ENCODE peak calls at places on chromosomes 5 and 9, in five cellular contexts. H is NCI-H748 treated with DMSO at 0.1 percent for 48 hours, F is NCI-H1694 treated with DMSO at 0.1 percent for 48 hours, O is AG09319, I is KBM-7. W is an unnamed sample.

GRCh38 chr5:128199104-128199503 is 115.5 kb downstream of the SLC12A2 start:
- DNase-seq in F (no peak), H (no peak), O (no peak), I (no peak), W (peak; percentile 35)

GRCh38 chr9:93268551-93269314 is 84.8 kb downstream of the WNK2 start:
- DNase-seq in I (no peak), O (no peak), F (no peak), H (peak; percentile 89), W (peak; percentile 12)

GRCh38 chr5:27020965-27021364 is 17.4 kb downstream of the CDH9 start:
- DNase-seq in I (no peak), O (no peak), H (peak; percentile 73), F (peak; percentile 76), W (no peak)

GRCh38 chr5:1771149-1772065 is 28.2 kb downstream of the MRPL36 start:
- DNase-seq in F (no peak), I (no peak), H (peak; percentile 47), O (no peak), W (no peak)

GRCh38 chr9:115117999-115118470 is at the start of gene TNC:
- DNase-seq in F (peak; percentile 15), O (no peak), H (peak; percentile 16), I (no peak), W (peak; percentile 54)

GRCh38 chr5:178895615-178896571 is at the start of gene ZFP2:
- DNase-seq in O (no peak), H (peak; percentile 36), F (peak; percentile 20), I (no peak), W (no peak)

GRCh38 chr5:446864-447263 is 3.9 kb downstream of the EXOC3 start:
- DNase-seq in F (peak; percentile 74), I (peak; percentile 59), H (peak; percentile 51), O (no peak), W (no peak)

GRCh38 chr5:32713396-32714381 is 2.6 kb downstream of the NPR3 start:
- DNase-seq in O (no peak), I (peak; percentile 79), H (no peak), F (no peak), W (no peak)

GRCh38 chr5:73637565-73637964 is 11.6 kb downstream of the ARHGEF28 start:
- DNase-seq in O (no peak), H (no peak), I (no peak), F (no peak), W (no peak)

GRCh38 chr9:8917978-8918739 is 1118.6 kb upstream of the DMAC1 start:
- DNase-seq in F (no peak), H (peak; percentile 78), O (no peak), I (no peak), W (no peak)

GRCh38 chr5:5025774-5026406 is 114.2 kb upstream of the ADAMTS16 start:
- DNase-seq in F (peak; percentile 5), H (peak; percentile 77), O (no peak), I (peak; percentile 9), W (no peak)

GRCh38 chr5:147391781-147392180 is 118.1 kb downstream of the DPYSL3 start:
- DNase-seq in F (no peak), I (peak; percentile 22), O (peak; percentile 23), H (no peak), W (no peak)

GRCh38 chr9:75871624-75872023 is 18.8 kb upstream of the PCSK5 start:
- DNase-seq in I (no peak), H (no peak), O (no peak), F (no peak), W (no peak)

GRCh38 chr9:131447600-131447999 is 53.7 kb downstream of the PRRC2B start:
- DNase-seq in O (no peak), H (no peak), I (no peak), F (no peak), W (no peak)

GRCh38 chr5:158590936-158591863 is 508.5 kb downstream of the EBF1 start:
- DNase-seq in O (peak; percentile 83), I (no peak), H (no peak), F (no peak), W (peak; percentile 19)

GRCh38 chr5:59361454-59361853 is 532.1 kb downstream of the PDE4D start:
- DNase-seq in I (peak; percentile 87), F (no peak), H (no peak), O (no peak), W (no peak)

GRCh38 chr9:86660146-86660545 is 287.2 kb downstream of the GAS1 start:
- DNase-seq in I (no peak), F (no peak), O (peak; percentile 44), H (no peak), W (no peak)

GRCh38 chr9:23636199-23636598 is 189.8 kb downstream of the ELAVL2 start:
- DNase-seq in I (no peak), H (no peak), F (no peak), O (no peak), W (no peak)

GRCh38 chr9:13554626-13555025 is 275.1 kb upstream of the MPDZ start:
- DNase-seq in I (no peak), H (peak; percentile 68), O (no peak), F (no peak), W (no peak)

GRCh38 chr9:35658894-35659220 is 765 bp downstream of the CCDC107 start:
- DNase-seq in H (peak; percentile 63), F (peak; percentile 62), I (no peak), O (no peak), W (no peak)

GRCh38 chr9:6054280-6055099 is 39.1 kb upstream of the RANBP6 start:
- DNase-seq in I (peak; percentile 78), O (peak; percentile 55), F (peak; percentile 57), H (peak; percentile 28), W (no peak)

GRCh38 chr5:72427016-72427415 is 80.2 kb downstream of the ZNF366 start:
- DNase-seq in O (no peak), I (no peak), F (no peak), H (no peak), W (no peak)

GRCh38 chr9:17623965-17624364 is 45.1 kb downstream of the SH3GL2 start:
- DNase-seq in F (no peak), I (no peak), O (no peak), H (no peak), W (no peak)

GRCh38 chr5:150448960-150449490 is 514 bp downstream of the RPS14 start:
- DNase-seq in F (no peak), O (no peak), H (no peak), I (peak; percentile 37), W (no peak)

GRCh38 chr5:28344803-28345433 is 1306.5 kb upstream of the CDH9 start:
- DNase-seq in F (peak; percentile 83), O (no peak), I (peak; percentile 57), H (peak; percentile 96), W (no peak)

GRCh38 chr9:124696101-124696500 is 75.0 kb downstream of the NR6A1 start:
- DNase-seq in F (no peak), O (no peak), H (no peak), I (no peak), W (no peak)

GRCh38 chr5:13227520-13227919 is 717.0 kb downstream of the DNAH5 start:
- DNase-seq in O (no peak), F (no peak), I (no peak), H (no peak), W (no peak)

GRCh38 chr5:174527936-174528557 is 196.3 kb upstream of the MSX2 start:
- DNase-seq in O (no peak), I (peak; percentile 73), F (no peak), H (no peak), W (no peak)

GRCh38 chr9:89541798-89542197 is 43.9 kb upstream of the SEMA4D start:
- DNase-seq in F (no peak), H (no peak), I (no peak), O (no peak), W (no peak)

W was measured in breast epithelium.